ENCODE peak calls at places on chromosomes 11 and 22, in four cellular contexts. F, I, D and J are unnamed samples.

GRCh38 chr11:60981515-60981914 is 10.0 kb downstream of the CD6 start:
- DNase-seq in F (no peak), I (no peak), D (no peak), J (no peak)

GRCh38 chr22:46575915-46576555 is 38.6 kb upstream of the CELSR1 start:
- DNase-seq in F (no peak), I (peak), D (no peak), J (no peak)

GRCh38 chr22:36443198-36443770 is 38.2 kb downstream of the TXN2 start:
- DNase-seq in F (no peak), I (no peak), D (no peak), J (no peak)

GRCh38 chr11:123585206-123585605 is 69.2 kb downstream of the SCN3B start:
- DNase-seq in F (no peak), I (no peak), D (no peak), J (no peak)

GRCh38 chr22:39773976-39774539 is 119.5 kb downstream of the ENTHD1 start:
- DNase-seq in F (no peak), I (no peak), D (peak), J (no peak)

GRCh38 chr11:64340671-64341335 is 799 bp downstream of the CCDC88B start:
- DNase-seq in F (peak), I (peak), D (no peak), J (peak)

GRCh38 chr11:45580399-45580798 is 85.0 kb downstream of the CHST1 start:
- DNase-seq in F (no peak), I (peak), D (no peak), J (no peak)

GRCh38 chr11:70423523-70424505 is 25.5 kb downstream of the CTTN start:
- DNase-seq in F (no peak), I (no peak), D (peak), J (peak)

GRCh38 chr11:116563028-116563712 is 209.6 kb downstream of the BUD13 start:
- DNase-seq in F (no peak), I (no peak), D (no peak), J (no peak)

GRCh38 chr11:96277696-96278038 is 65.3 kb downstream of the MAML2 start:
- DNase-seq in F (no peak), I (no peak), D (no peak), J (no peak)

GRCh38 chr22:30615543-30615954 is 8.6 kb downstream of the TCN2 start:
- DNase-seq in F (no peak), I (no peak), D (no peak), J (no peak)

GRCh38 chr11:35121326-35121865 is 17.6 kb upstream of the CD44 start:
- DNase-seq in F (no peak), I (no peak), D (no peak), J (no peak)

GRCh38 chr11:128354476-128354875 is 232.9 kb downstream of the ETS1 start:
- DNase-seq in F (no peak), I (no peak), D (no peak), J (no peak)

GRCh38 chr11:109140857-109141515 is 281.0 kb upstream of the C11orf87 start:
- DNase-seq in F (no peak), I (no peak), D (no peak), J (no peak)

GRCh38 chr11:72943664-72944063 is 129.5 kb downstream of the ATG16L2 start:
- DNase-seq in F (no peak), I (no peak), D (no peak), J (no peak)

GRCh38 chr22:42895087-42895486 is 38.0 kb upstream of the ARFGAP3 start:
- DNase-seq in F (no peak), I (no peak), D (peak), J (no peak)

GRCh38 chr11:10750838-10751580 is at the start of gene CTR9:
- DNase-seq in F (peak), I (peak), D (peak), J (peak)

GRCh38 chr22:38792833-38793232 is 1.1 kb downstream of the DNAL4 start:
- DNase-seq in F (no peak), I (no peak), D (no peak), J (no peak)

GRCh38 chr11:2273771-2274170 is 3.4 kb upstream of the ASCL2 start:
- DNase-seq in F (no peak), I (no peak), D (no peak), J (no peak)

GRCh38 chr11:100739636-100740035 is 52.5 kb downstream of the ARHGAP42 start:
- DNase-seq in F (no peak), I (no peak), D (no peak), J (no peak)

GRCh38 chr11:13368041-13368446 is 90.5 kb downstream of the BMAL1 start:
- DNase-seq in F (no peak), I (no peak), D (no peak), J (no peak)

GRCh38 chr11:12496181-12497025 is 119.0 kb downstream of the PARVA start:
- DNase-seq in F (no peak), I (no peak), D (no peak), J (no peak)

GRCh38 chr11:45959851-45960250 is 37.4 kb downstream of the LARGE2 start:
- DNase-seq in F (no peak), I (no peak), D (no peak), J (no peak)

GRCh38 chr11:120285256-120285655 is 39.8 kb upstream of the TLCD5 start:
- DNase-seq in F (peak), I (no peak), D (no peak), J (no peak)

GRCh38 chr11:2461253-2462091 is 16.7 kb downstream of the KCNQ1 start:
- DNase-seq in F (peak), I (no peak), D (no peak), J (peak)

GRCh38 chr11:119099707-119100106 is 1.9 kb downstream of the DPAGT1 start:
- DNase-seq in F (no peak), I (no peak), D (no peak), J (no peak)

GRCh38 chr22:19872779-19873137 is 18.1 kb upstream of the GNB1L start:
- DNase-seq in F (no peak), I (peak), D (no peak), J (no peak)

GRCh38 chr22:42162728-42163489 is 32.3 kb upstream of the CYP2D6 start:
- DNase-seq in F (no peak), I (no peak), D (no peak), J (no peak)

GRCh38 chr11:820655-821512 is 2.2 kb downstream of the PNPLA2 start:
- DNase-seq in F (no peak), I (no peak), D (no peak), J (no peak)
- TF ChIP-seq USF1 in F (no peak), I (no peak), D (no peak), J (no peak)

DNA sequence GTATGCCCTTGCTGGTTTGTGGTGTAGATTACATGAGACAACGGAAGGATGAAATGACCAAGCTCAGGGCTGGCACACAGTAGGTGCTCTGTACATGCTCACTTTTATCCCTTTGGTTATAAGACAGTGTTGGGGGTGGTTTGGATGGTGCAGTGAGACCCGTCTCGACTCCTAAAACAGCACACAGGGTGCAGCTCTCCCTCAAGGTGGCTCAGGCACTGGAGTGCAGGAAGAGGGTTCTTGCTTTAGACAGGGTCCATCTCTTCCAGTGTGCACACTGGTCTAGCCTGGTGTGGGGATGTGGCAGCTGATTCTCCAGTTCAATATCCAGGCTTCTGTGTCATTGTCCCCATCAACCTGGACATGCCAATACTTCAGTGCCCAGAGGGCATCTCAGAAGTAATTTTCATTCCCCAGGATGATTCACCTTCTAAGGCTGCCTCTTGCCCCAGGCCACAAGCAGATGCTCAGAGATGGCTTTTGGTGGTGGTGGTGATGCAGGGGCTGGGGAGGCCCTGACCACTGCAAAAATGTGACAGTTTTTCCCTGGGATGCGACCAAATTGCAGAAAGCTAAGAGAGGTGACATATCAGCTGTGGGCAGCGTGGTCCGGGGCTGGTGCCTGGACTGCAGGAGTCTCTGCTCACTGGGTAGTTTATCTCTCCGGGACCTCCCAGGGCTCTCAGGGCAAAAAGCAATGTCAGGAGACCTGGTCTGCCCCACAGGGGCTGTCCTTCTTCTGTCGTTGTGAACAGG is 39.9 kb upstream of the ACCSL start:
- DNase-seq in F (no peak), I (no peak), D (no peak), J (no peak)
- TF ChIP-seq USF1 in F (no peak), I (no peak), D (no peak), J (no peak)

DNA sequence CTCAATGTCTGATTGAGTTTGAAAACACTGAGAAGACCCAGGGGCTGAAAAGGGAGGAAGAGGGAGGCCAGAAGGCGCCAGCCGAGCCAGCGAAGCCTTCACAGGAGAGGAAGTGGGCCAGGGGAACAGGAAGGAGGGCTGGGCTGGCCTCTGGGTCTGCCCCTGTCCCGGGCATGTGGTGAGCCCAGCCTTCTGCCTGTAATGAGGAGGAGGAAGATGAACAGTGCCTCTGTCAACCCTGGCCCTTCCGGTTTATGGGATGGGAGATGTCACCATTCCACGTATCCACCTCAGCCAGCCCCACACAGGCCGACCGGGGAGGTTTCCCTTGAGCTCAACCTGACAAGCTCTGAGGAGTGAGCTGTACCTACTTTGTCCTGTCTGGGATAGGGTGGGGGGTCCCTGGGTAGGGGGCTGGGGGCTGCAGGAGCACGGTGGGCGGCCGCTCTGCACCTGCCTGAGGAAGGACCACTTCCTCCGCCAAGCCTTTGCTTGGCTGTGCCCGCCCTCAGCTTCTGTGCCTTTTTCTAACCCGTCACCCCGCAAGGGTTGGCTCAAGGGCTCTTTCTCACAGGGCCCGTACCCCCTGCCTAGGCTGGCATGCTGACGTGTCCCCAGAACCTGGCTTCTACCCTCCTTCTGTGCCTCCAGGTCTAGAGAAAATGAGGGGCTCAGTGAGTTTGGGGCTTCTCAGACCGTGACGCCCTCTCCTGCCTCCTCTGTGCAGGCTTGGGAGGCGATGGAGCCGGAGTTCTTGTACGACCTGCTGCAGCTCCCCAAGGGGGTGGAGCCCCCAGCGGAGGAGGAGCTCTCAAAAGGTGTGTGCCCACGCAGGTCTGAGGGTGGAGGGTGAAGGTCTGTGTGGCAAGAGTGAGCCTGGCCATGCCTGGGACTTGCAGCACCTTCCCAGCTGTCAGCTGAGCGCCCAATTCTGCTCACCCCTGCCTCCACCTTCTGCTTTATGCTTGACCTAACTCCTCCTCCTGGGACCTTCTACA is 2.2 kb downstream of the PARVG start:
- DNase-seq in F (no peak), I (no peak), D (no peak), J (no peak)
- TF ChIP-seq USF1 in F (no peak), I (no peak), D (no peak), J (no peak)

GRCh38 chr22:24503137-24503850 is 8.2 kb downstream of the UPB1 start:
- DNase-seq in F (peak), I (peak), D (peak), J (peak)
- TF ChIP-seq USF1 in F (no peak), I (no peak), D (no peak), J (no peak)

GRCh38 chr22:32531228-32531627 is 56.6 kb downstream of the FBXO7 start:
- DNase-seq in F (no peak), I (no peak), D (no peak), J (no peak)

GRCh38 chr22:32533265-32534068 is 58.9 kb downstream of the FBXO7 start:
- DNase-seq in F (no peak), I (no peak), D (no peak), J (no peak)

GRCh38 chr22:32534252-32535215 is 59.9 kb downstream of the FBXO7 start:
- DNase-seq in F (no peak), I (no peak), D (no peak), J (no peak)

GRCh38 chr22:32532819-32533128 is 58.2 kb downstream of the FBXO7 start:
- DNase-seq in F (no peak), I (no peak), D (no peak), J (no peak)

GRCh38 chr22:32531955-32532818 is 57.6 kb downstream of the FBXO7 start:
- DNase-seq in F (peak), I (peak), D (no peak), J (peak)
- TF ChIP-seq USF1 in F (peak), I (no peak), D (no peak), J (no peak)

GRCh38 chr11:127238321-127238720 is 237.8 kb upstream of the KIRREL3 start:
- DNase-seq in F (no peak), I (no peak), D (no peak), J (no peak)
- TF ChIP-seq USF1 in F (no peak), I (no peak), D (no peak), J (no peak)

DNA sequence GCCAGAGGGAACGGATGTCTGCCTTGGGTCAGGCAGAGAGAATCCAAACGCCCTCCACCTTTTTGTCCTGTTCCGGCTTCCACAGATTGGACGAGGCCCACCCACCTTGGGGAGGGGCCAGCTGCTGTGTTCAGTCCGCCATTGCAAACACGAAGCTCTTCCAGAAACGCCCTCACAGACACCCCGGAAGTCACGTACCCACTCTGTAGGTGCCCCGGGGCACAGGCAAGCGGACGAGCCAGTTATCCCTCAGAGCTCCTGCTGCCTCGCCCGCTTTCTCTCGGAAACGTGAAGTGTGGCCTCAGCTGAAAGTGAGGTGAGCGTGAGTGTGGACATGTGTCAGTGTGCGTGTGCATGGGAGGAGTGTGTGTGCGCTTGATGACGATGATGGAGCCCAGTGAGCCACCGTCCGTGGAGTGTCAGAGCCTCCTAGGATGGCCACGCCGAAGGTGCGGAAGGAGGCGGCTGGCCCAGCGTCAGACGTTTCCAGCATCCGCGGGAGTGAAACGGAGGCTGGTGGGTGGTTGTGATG is 869.2 kb downstream of the TBC1D22A start:
- DNase-seq in F (peak), I (no peak), D (no peak), J (peak)
- TF ChIP-seq USF1 in F (no peak), I (no peak), D (no peak), J (no peak)

GRCh38 chr11:102599642-102600261 is 25.4 kb downstream of the MMP20 start:
- DNase-seq in F (no peak), I (no peak), D (no peak), J (no peak)
- TF ChIP-seq USF1 in F (no peak), I (no peak), D (no peak), J (no peak)

DNA sequence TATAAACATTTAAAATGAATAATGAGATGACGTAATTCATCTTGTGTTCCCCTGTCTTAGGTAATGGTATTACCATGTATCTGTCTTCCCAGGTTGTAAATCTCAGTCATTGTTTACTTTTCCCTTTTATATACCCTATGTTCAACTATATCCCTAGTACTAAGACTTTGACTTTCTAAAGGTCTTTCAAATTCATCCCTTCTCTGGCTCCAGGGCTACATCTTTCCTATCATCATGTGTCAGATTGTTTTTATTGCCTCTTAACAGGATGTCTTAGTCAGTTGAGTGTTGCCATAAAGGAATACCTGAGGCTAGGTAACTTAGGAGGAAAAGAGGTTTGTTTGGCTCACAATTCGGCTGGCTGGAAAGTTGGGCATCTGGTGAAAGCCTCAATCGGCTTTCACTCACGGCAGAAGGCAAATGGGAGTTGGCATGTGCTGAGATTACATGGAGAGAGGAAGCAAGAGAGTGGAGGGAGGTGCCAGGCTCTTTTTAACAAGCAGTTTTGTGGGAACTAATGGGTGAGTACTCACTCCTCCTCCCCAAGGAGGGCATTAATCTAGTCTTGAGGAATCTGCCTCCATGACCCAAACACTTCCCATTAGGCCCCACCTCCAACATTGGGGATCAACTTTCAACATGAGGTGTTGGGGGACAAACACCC is 11.6 kb upstream of the DLAT start:
- DNase-seq in F (no peak), I (no peak), D (no peak), J (no peak)
- TF ChIP-seq USF1 in F (no peak), I (no peak), D (no peak), J (no peak)

GRCh38 chr22:37774728-37775127 is 33.0 kb upstream of the GCAT start:
- DNase-seq in F (no peak), I (no peak), D (no peak), J (no peak)

GRCh38 chr22:37775785-37776638 is 31.7 kb upstream of the GCAT start:
- DNase-seq in F (no peak), I (no peak), D (no peak), J (no peak)

GRCh38 chr22:37776639-37777005 is 31.1 kb upstream of the GCAT start:
- DNase-seq in F (no peak), I (no peak), D (no peak), J (no peak)

GRCh38 chr22:37778370-37779009 is 29.2 kb upstream of the GCAT start:
- DNase-seq in F (no peak), I (no peak), D (no peak), J (no peak)

DNA sequence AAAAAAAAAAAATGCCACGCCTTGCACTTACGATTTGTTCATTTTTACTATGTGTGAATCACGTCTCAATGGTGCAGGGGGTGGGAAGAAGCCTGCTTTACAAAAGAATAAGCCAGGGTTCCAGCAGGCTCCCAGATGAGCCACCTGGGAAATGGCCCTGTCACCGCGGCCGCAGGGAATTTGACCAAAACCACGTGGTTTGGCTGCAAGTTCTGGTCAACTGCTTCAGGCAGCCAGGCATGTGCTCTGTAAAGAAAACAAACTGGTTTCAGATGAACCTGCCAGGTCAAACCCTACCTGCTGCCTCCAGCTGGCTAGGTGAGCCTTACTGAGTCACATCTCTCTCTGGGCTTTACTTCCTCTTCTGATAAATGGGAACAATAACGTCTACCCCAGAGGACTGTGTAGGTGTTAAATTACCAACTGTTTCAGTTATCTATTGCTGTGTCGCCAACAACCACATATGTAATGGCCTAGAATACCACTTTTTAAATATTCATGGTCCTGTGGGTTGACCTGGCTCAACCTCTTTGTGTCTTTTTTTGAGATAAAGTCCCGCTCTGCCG is 30.5 kb upstream of the GCAT start:
- DNase-seq in F (no peak), I (no peak), D (peak), J (peak)
- TF ChIP-seq USF1 in F (no peak), I (no peak), D (no peak), J (peak)